ENCODE peak calls at places on chromosomes 3 and 15, in four cellular contexts. A is ovary, J is T-helper 2 cell, R is foreskin fibroblast. D is an unnamed sample.

GRCh38 chr15:81792646-81793045 is 253.2 kb downstream of the MEX3B start:
- DNase-seq in A (no peak), J (no peak), R (no peak), D (no peak)

GRCh38 chr15:74332611-74333010 is 34.8 kb downstream of the CYP11A1 start:
- DNase-seq in A (no peak), J (no peak), R (no peak), D (no peak)

GRCh38 chr3:17638351-17638750 is 104.1 kb downstream of the TBC1D5 start:
- DNase-seq in A (no peak), J (no peak), R (peak; percentile 48), D (no peak)

GRCh38 chr3:128698211-128699011 is 27.6 kb upstream of the RAB7A start:
- DNase-seq in A (peak; percentile 41), J (no peak), R (peak; percentile 60), D (no peak)

GRCh38 chr3:105829879-105830622 is 38.8 kb downstream of the CBLB start:
- DNase-seq in A (no peak), J (no peak), R (no peak), D (no peak)

GRCh38 chr15:53716909-53717878 is 42.3 kb downstream of the WDR72 start:
- DNase-seq in A (no peak), J (no peak), R (no peak), D (no peak)

GRCh38 chr3:101065962-101066361 is 72.7 kb upstream of the ABI3BP start:
- DNase-seq in A (no peak), J (no peak), R (peak; percentile 88), D (peak; percentile 76)

GRCh38 chr15:73930371-73930770 is 4.1 kb downstream of the LOXL1 start:
- DNase-seq in A (peak; percentile 31), J (no peak), R (peak; percentile 89), D (no peak)

GRCh38 chr15:98085003-98085639 is 124.6 kb downstream of the ARRDC4 start:
- DNase-seq in A (no peak), J (no peak), R (peak; percentile 79), D (peak; percentile 46)

GRCh38 chr3:196225763-196226364 is 9.5 kb downstream of the SLC51A start:
- DNase-seq in A (no peak), J (no peak), R (no peak), D (no peak)

GRCh38 chr15:68819451-68820204 is 1.1 kb downstream of the ANP32A start:
- DNase-seq in A (peak; percentile 54), J (no peak), R (peak; percentile 72), D (no peak)

GRCh38 chr15:60933914-60934885 is 294.9 kb downstream of the RORA start:
- DNase-seq in A (no peak), J (no peak), R (peak; percentile 18), D (no peak)

GRCh38 chr15:71219101-71219500 is 103.8 kb downstream of the THSD4 start:
- DNase-seq in A (no peak), J (no peak), R (no peak), D (no peak)

GRCh38 chr3:70981252-70981933 is 602.1 kb downstream of the FOXP1 start:
- DNase-seq in A (no peak), J (no peak), R (no peak), D (no peak)

GRCh38 chr3:14521611-14522010 is 18.5 kb downstream of the GRIP2 start:
- DNase-seq in A (peak; percentile 20), J (no peak), R (no peak), D (no peak)

GRCh38 chr3:113847664-113848461 is 9.3 kb downstream of the GRAMD1C start:
- DNase-seq in A (no peak), J (no peak), R (no peak), D (no peak)

GRCh38 chr3:69499899-69500316 is 114.0 kb upstream of the FRMD4B start:
- DNase-seq in A (peak; percentile 25), J (no peak), R (peak; percentile 27), D (no peak)

GRCh38 chr3:188220988-188221818 is 67.2 kb downstream of the LPP start:
- DNase-seq in A (no peak), J (no peak), R (peak; percentile 89), D (no peak)

GRCh38 chr3:47011371-47011770 is 31.9 kb downstream of the NBEAL2 start:
- DNase-seq in A (no peak), J (no peak), R (no peak), D (no peak)

GRCh38 chr3:153070153-153070868 is 91.7 kb upstream of the RAP2B start:
- DNase-seq in A (no peak), J (no peak), R (peak; percentile 84), D (peak; percentile 31)

GRCh38 chr3:31704651-31705179 is 172.0 kb downstream of the STT3B start:
- DNase-seq in A (no peak), J (no peak), R (peak; percentile 89), D (peak; percentile 79)

D was measured in AG09309.